ENCODE peak calls at places on chromosomes 11 and 22, in six cellular contexts. R is adipocyte, U is type B pancreatic cell, Y is ELR, G is T-cell, X is NCI-H1930. M is an unnamed sample.

GRCh38 chr22:35337932-35338331 is 38.2 kb downstream of the TOM1 start:
- DNase-seq in R (no peak), U (no peak), Y (peak), G (no peak), X (no peak), M (no peak)

GRCh38 chr11:63537293-63538101 is 889 bp downstream of the PLAAT4 start:
- DNase-seq in R (peak), U (no peak), Y (peak), G (no peak), X (no peak), M (no peak)

GRCh38 chr11:64863381-64864060 is 14.9 kb downstream of the EHD1 start:
- DNase-seq in R (peak), U (no peak), Y (no peak), G (no peak), X (no peak), M (no peak)

GRCh38 chr11:62709262-62710000 is 2.0 kb downstream of the GNG3 start:
- DNase-seq in R (peak), U (peak), Y (peak), G (peak), X (peak), M (peak)

GRCh38 chr11:134047586-134047999 is 21.3 kb upstream of the JAM3 start:
- DNase-seq in R (peak), U (no peak), Y (peak), G (no peak), X (no peak), M (no peak)

GRCh38 chr22:19479358-19480172 is at the start of gene CDC45:
- DNase-seq in R (peak), U (peak), Y (peak), G (peak), X (peak), M (peak)

GRCh38 chr11:85827768-85828639 is 17.1 kb upstream of the SYTL2 start:
- DNase-seq in R (peak), U (no peak), Y (peak), G (peak), X (peak), M (peak)

GRCh38 chr11:117606807-117607206 is 190.2 kb downstream of the DSCAML1 start:
- DNase-seq in R (no peak), U (no peak), Y (no peak), G (no peak), X (no peak), M (no peak)

GRCh38 chr22:24379536-24379935 is 47.9 kb upstream of the ADORA2A start:
- DNase-seq in R (no peak), U (no peak), Y (peak), G (no peak), X (no peak), M (peak)

GRCh38 chr11:75524576-75525432 is 937 bp downstream of the GDPD5 start:
- DNase-seq in R (peak), U (peak), Y (peak), G (peak), X (no peak), M (no peak)

GRCh38 chr11:130945945-130946344 is 29.7 kb upstream of the SNX19 start:
- DNase-seq in R (peak), U (no peak), Y (peak), G (no peak), X (no peak), M (peak)

GRCh38 chr11:79312591-79313267 is 128.1 kb downstream of the TENM4 start:
- DNase-seq in R (peak), U (no peak), Y (no peak), G (no peak), X (no peak), M (no peak)

GRCh38 chr22:49962751-49963646 is 2.4 kb downstream of the PIM3 start:
- DNase-seq in R (no peak), U (no peak), Y (no peak), G (no peak), X (no peak), M (no peak)

GRCh38 chr11:16338397-16338796 is 17.9 kb downstream of the SOX6 start:
- DNase-seq in R (peak), U (no peak), Y (no peak), G (no peak), X (no peak), M (peak)

GRCh38 chr11:37533087-37533486 is 935.1 kb upstream of the RAG2 start:
- DNase-seq in R (no peak), U (no peak), Y (no peak), G (no peak), X (no peak), M (no peak)

GRCh38 chr11:71484248-71485062 is 31.5 kb downstream of the NADSYN1 start:
- DNase-seq in R (no peak), U (no peak), Y (no peak), G (no peak), X (no peak), M (no peak)

GRCh38 chr22:46056169-46057041 is 79.4 kb upstream of the WNT7B start:
- DNase-seq in R (peak), U (no peak), Y (peak), G (no peak), X (no peak), M (no peak)

GRCh38 chr22:26174280-26174679 is 5.0 kb downstream of the SEZ6L start:
- DNase-seq in R (peak), U (no peak), Y (peak), G (no peak), X (no peak), M (no peak)

GRCh38 chr11:68276864-68277263 is 5.1 kb upstream of the C11orf24 start:
- DNase-seq in R (no peak), U (no peak), Y (no peak), G (no peak), X (no peak), M (no peak)